ENCODE peak calls at places on chromosomes 16 and 17, in five cellular contexts. Y, M, A, X and H are unnamed samples.

GRCh38 chr17:44919885-44920564 is 4.7 kb upstream of the GFAP start:
- DNase-seq in Y (peak), M (peak), A (peak), X (no peak), H (peak)

GRCh38 chr16:66357523-66357928 is 9.0 kb upstream of the CDH5 start:
- DNase-seq in Y (no peak), M (no peak), A (peak), X (no peak), H (no peak)

GRCh38 chr17:19270347-19270950 is 33.3 kb downstream of the EPN2 start:
- DNase-seq in Y (no peak), M (no peak), A (no peak), X (no peak), H (no peak)

GRCh38 chr16:65315004-65315398 is 193.1 kb upstream of the CDH11 start:
- DNase-seq in Y (no peak), M (no peak), A (peak), X (no peak), H (no peak)

GRCh38 chr16:77306050-77306616 is 106.9 kb downstream of the SYCE1L start:
- DNase-seq in Y (no peak), M (no peak), A (no peak), X (no peak), H (no peak)

GRCh38 chr17:50608700-50609375 is 25.8 kb upstream of the ABCC3 start:
- DNase-seq in Y (no peak), M (no peak), A (no peak), X (no peak), H (no peak)

GRCh38 chr17:36475346-36475970 is 11.0 kb upstream of the ZNHIT3 start:
- DNase-seq in Y (peak), M (no peak), A (no peak), X (no peak), H (peak)

GRCh38 chr16:81216706-81217105 is 21.8 kb upstream of the BCO1 start:
- DNase-seq in Y (no peak), M (no peak), A (no peak), X (no peak), H (no peak)

GRCh38 chr16:17261197-17261858 is 209.4 kb downstream of the XYLT1 start:
- DNase-seq in Y (no peak), M (no peak), A (no peak), X (no peak), H (no peak)

GRCh38 chr16:11801481-11802021 is 4.5 kb upstream of the ZC3H7A start:
- DNase-seq in Y (no peak), M (no peak), A (no peak), X (no peak), H (no peak)

GRCh38 chr16:12330977-12331376 is 354.4 kb downstream of the SNX29 start:
- DNase-seq in Y (no peak), M (no peak), A (peak), X (no peak), H (no peak)

GRCh38 chr17:57679356-57679755 is 65.7 kb downstream of the CCDC182 start:
- DNase-seq in Y (no peak), M (no peak), A (no peak), X (no peak), H (no peak)

GRCh38 chr17:48240562-48241130 is 133.1 kb downstream of the SNX11 start:
- DNase-seq in Y (no peak), M (no peak), A (no peak), X (no peak), H (no peak)

GRCh38 chr16:645852-646678 is 3.1 kb upstream of the WDR90 start:
- DNase-seq in Y (no peak), M (no peak), A (no peak), X (no peak), H (no peak)

GRCh38 chr17:9668532-9668931 is 23.2 kb downstream of the USP43 start:
- DNase-seq in Y (no peak), M (no peak), A (no peak), X (no peak), H (no peak)

GRCh38 chr16:4664538-4665418 is 28.6 kb upstream of the NUDT16L1 start:
- DNase-seq in Y (no peak), M (peak), A (no peak), X (no peak), H (no peak)

GRCh38 chr16:65119905-65120341 is 1.9 kb downstream of the CDH11 start:
- DNase-seq in Y (peak), M (no peak), A (peak), X (no peak), H (no peak)